ENCODE peak calls at places on chromosomes 16 and 17, in six cellular contexts. One of them, this sample, is unnamed.

GRCh38 chr16:8063151-8063550 is 527.2 kb downstream of the TMEM114 start:
- DNase-seq in A549: no peak
- DNase-seq in GM06990: no peak
- DNase-seq in fibroblast of gingiva: no peak
- DNase-seq in iris pigment epithelial cell: no peak
- DNase-seq in stimulated activated CD8-positive, alpha-beta memory T cell treated with anti-CD3 and anti-CD28 coated beads, Interleukin-4, amount 100 ng/mL, for 1 hour: no peak
- DNase-seq in this sample: no peak

GRCh38 chr17:50114849-50115357 is 15.1 kb downstream of the SAMD14 start:
- DNase-seq in A549: peak
- DNase-seq in GM06990: no peak
- DNase-seq in fibroblast of gingiva: peak
- DNase-seq in iris pigment epithelial cell: peak
- DNase-seq in stimulated activated CD8-positive, alpha-beta memory T cell treated with anti-CD3 and anti-CD28 coated beads, Interleukin-4, amount 100 ng/mL, for 1 hour: no peak
- DNase-seq in this sample: peak

GRCh38 chr17:51767287-51767686 is 391.2 kb downstream of the CA10 start:
- DNase-seq in A549: no peak
- DNase-seq in GM06990: no peak
- DNase-seq in fibroblast of gingiva: no peak
- DNase-seq in iris pigment epithelial cell: no peak
- DNase-seq in stimulated activated CD8-positive, alpha-beta memory T cell treated with anti-CD3 and anti-CD28 coated beads, Interleukin-4, amount 100 ng/mL, for 1 hour: no peak
- DNase-seq in this sample: no peak

GRCh38 chr16:79601092-79601977 is 798 bp upstream of the MAF start:
- DNase-seq in A549: peak
- DNase-seq in GM06990: peak
- DNase-seq in fibroblast of gingiva: no peak
- DNase-seq in iris pigment epithelial cell: peak
- DNase-seq in stimulated activated CD8-positive, alpha-beta memory T cell treated with anti-CD3 and anti-CD28 coated beads, Interleukin-4, amount 100 ng/mL, for 1 hour: no peak
- DNase-seq in this sample: peak

GRCh38 chr16:4870138-4870671 is 22.9 kb downstream of the UBN1 start:
- DNase-seq in A549: no peak
- DNase-seq in GM06990: no peak
- DNase-seq in fibroblast of gingiva: no peak
- DNase-seq in iris pigment epithelial cell: no peak
- DNase-seq in stimulated activated CD8-positive, alpha-beta memory T cell treated with anti-CD3 and anti-CD28 coated beads, Interleukin-4, amount 100 ng/mL, for 1 hour: no peak
- DNase-seq in this sample: no peak

GRCh38 chr17:81865733-81866439 is 5.3 kb downstream of the ARHGDIA start:
- DNase-seq in A549: no peak
- DNase-seq in GM06990: peak
- DNase-seq in fibroblast of gingiva: no peak
- DNase-seq in iris pigment epithelial cell: peak
- DNase-seq in stimulated activated CD8-positive, alpha-beta memory T cell treated with anti-CD3 and anti-CD28 coated beads, Interleukin-4, amount 100 ng/mL, for 1 hour: no peak
- DNase-seq in this sample: peak

GRCh38 chr16:26316683-26317464 is 625.1 kb downstream of the HS3ST4 start:
- DNase-seq in A549: no peak
- DNase-seq in GM06990: no peak
- DNase-seq in fibroblast of gingiva: no peak
- DNase-seq in iris pigment epithelial cell: no peak
- DNase-seq in stimulated activated CD8-positive, alpha-beta memory T cell treated with anti-CD3 and anti-CD28 coated beads, Interleukin-4, amount 100 ng/mL, for 1 hour: no peak
- DNase-seq in this sample: no peak

GRCh38 chr17:83160443-83161297 is 81.3 kb downstream of the METRNL start:
- DNase-seq in A549: no peak
- DNase-seq in GM06990: no peak
- DNase-seq in fibroblast of gingiva: no peak
- DNase-seq in iris pigment epithelial cell: no peak
- DNase-seq in stimulated activated CD8-positive, alpha-beta memory T cell treated with anti-CD3 and anti-CD28 coated beads, Interleukin-4, amount 100 ng/mL, for 1 hour: no peak
- DNase-seq in this sample: no peak

GRCh38 chr17:60969500-60970037 is 291.9 kb downstream of the BCAS3 start:
- DNase-seq in A549: no peak
- DNase-seq in GM06990: no peak
- DNase-seq in fibroblast of gingiva: no peak
- DNase-seq in iris pigment epithelial cell: no peak
- DNase-seq in stimulated activated CD8-positive, alpha-beta memory T cell treated with anti-CD3 and anti-CD28 coated beads, Interleukin-4, amount 100 ng/mL, for 1 hour: no peak
- DNase-seq in this sample: peak

GRCh38 chr16:83979456-83979855 is 11.4 kb downstream of the NECAB2 start:
- DNase-seq in A549: no peak
- DNase-seq in GM06990: no peak
- DNase-seq in fibroblast of gingiva: no peak
- DNase-seq in iris pigment epithelial cell: no peak
- DNase-seq in stimulated activated CD8-positive, alpha-beta memory T cell treated with anti-CD3 and anti-CD28 coated beads, Interleukin-4, amount 100 ng/mL, for 1 hour: no peak
- DNase-seq in this sample: no peak

GRCh38 chr16:51326131-51326856 is 175.2 kb upstream of the SALL1 start:
- DNase-seq in A549: peak
- DNase-seq in GM06990: no peak
- DNase-seq in fibroblast of gingiva: peak
- DNase-seq in iris pigment epithelial cell: peak
- DNase-seq in stimulated activated CD8-positive, alpha-beta memory T cell treated with anti-CD3 and anti-CD28 coated beads, Interleukin-4, amount 100 ng/mL, for 1 hour: no peak
- DNase-seq in this sample: peak

GRCh38 chr16:14321542-14321941 is 250.4 kb downstream of the MRTFB start:
- DNase-seq in A549: peak
- DNase-seq in GM06990: no peak
- DNase-seq in fibroblast of gingiva: no peak
- DNase-seq in iris pigment epithelial cell: no peak
- DNase-seq in stimulated activated CD8-positive, alpha-beta memory T cell treated with anti-CD3 and anti-CD28 coated beads, Interleukin-4, amount 100 ng/mL, for 1 hour: no peak
- DNase-seq in this sample: no peak

GRCh38 chr16:6663668-6664067 is 669.0 kb upstream of the RBFOX1 start:
- DNase-seq in A549: no peak
- DNase-seq in GM06990: no peak
- DNase-seq in fibroblast of gingiva: no peak
- DNase-seq in iris pigment epithelial cell: no peak
- DNase-seq in stimulated activated CD8-positive, alpha-beta memory T cell treated with anti-CD3 and anti-CD28 coated beads, Interleukin-4, amount 100 ng/mL, for 1 hour: no peak
- DNase-seq in this sample: no peak

GRCh38 chr17:45857977-45858708 is 13.5 kb downstream of the SPPL2C start:
- DNase-seq in A549: no peak
- DNase-seq in GM06990: no peak
- DNase-seq in fibroblast of gingiva: no peak
- DNase-seq in iris pigment epithelial cell: peak
- DNase-seq in stimulated activated CD8-positive, alpha-beta memory T cell treated with anti-CD3 and anti-CD28 coated beads, Interleukin-4, amount 100 ng/mL, for 1 hour: no peak
- DNase-seq in this sample: peak

GRCh38 chr16:159136-159849 is 6.5 kb upstream of the HBM start:
- DNase-seq in A549: no peak
- DNase-seq in GM06990: no peak
- DNase-seq in fibroblast of gingiva: no peak
- DNase-seq in iris pigment epithelial cell: no peak
- DNase-seq in stimulated activated CD8-positive, alpha-beta memory T cell treated with anti-CD3 and anti-CD28 coated beads, Interleukin-4, amount 100 ng/mL, for 1 hour: no peak
- DNase-seq in this sample: no peak

GRCh38 chr17:79444226-79444625 is 166.6 kb downstream of the RBFOX3 start:
- DNase-seq in A549: no peak
- DNase-seq in GM06990: no peak
- DNase-seq in fibroblast of gingiva: no peak
- DNase-seq in iris pigment epithelial cell: no peak
- DNase-seq in stimulated activated CD8-positive, alpha-beta memory T cell treated with anti-CD3 and anti-CD28 coated beads, Interleukin-4, amount 100 ng/mL, for 1 hour: no peak
- DNase-seq in this sample: no peak

GRCh38 chr17:63477471-63478440 is 895 bp downstream of the ACE start:
- DNase-seq in A549: no peak
- DNase-seq in GM06990: no peak
- DNase-seq in fibroblast of gingiva: no peak
- DNase-seq in iris pigment epithelial cell: no peak
- DNase-seq in stimulated activated CD8-positive, alpha-beta memory T cell treated with anti-CD3 and anti-CD28 coated beads, Interleukin-4, amount 100 ng/mL, for 1 hour: no peak
- DNase-seq in this sample: no peak

GRCh38 chr17:57751348-57751970 is 6.4 kb upstream of the CCDC182 start:
- DNase-seq in A549: no peak
- DNase-seq in GM06990: no peak
- DNase-seq in fibroblast of gingiva: no peak
- DNase-seq in iris pigment epithelial cell: peak
- DNase-seq in stimulated activated CD8-positive, alpha-beta memory T cell treated with anti-CD3 and anti-CD28 coated beads, Interleukin-4, amount 100 ng/mL, for 1 hour: no peak
- DNase-seq in this sample: no peak

GRCh38 chr17:68048996-68049395 is 13.5 kb downstream of the KPNA2 start:
- DNase-seq in A549: no peak
- DNase-seq in GM06990: no peak
- DNase-seq in fibroblast of gingiva: no peak
- DNase-seq in iris pigment epithelial cell: no peak
- DNase-seq in stimulated activated CD8-positive, alpha-beta memory T cell treated with anti-CD3 and anti-CD28 coated beads, Interleukin-4, amount 100 ng/mL, for 1 hour: no peak
- DNase-seq in this sample: no peak

GRCh38 chr17:49612721-49613120 is 37.0 kb downstream of the NXPH3 start:
- DNase-seq in A549: no peak
- DNase-seq in GM06990: no peak
- DNase-seq in fibroblast of gingiva: no peak
- DNase-seq in iris pigment epithelial cell: no peak
- DNase-seq in stimulated activated CD8-positive, alpha-beta memory T cell treated with anti-CD3 and anti-CD28 coated beads, Interleukin-4, amount 100 ng/mL, for 1 hour: no peak
- DNase-seq in this sample: no peak

GRCh38 chr17:44559288-44560249 is 2.3 kb downstream of the FZD2 start:
- DNase-seq in A549: no peak
- DNase-seq in GM06990: no peak
- DNase-seq in fibroblast of gingiva: no peak
- DNase-seq in iris pigment epithelial cell: no peak
- DNase-seq in stimulated activated CD8-positive, alpha-beta memory T cell treated with anti-CD3 and anti-CD28 coated beads, Interleukin-4, amount 100 ng/mL, for 1 hour: no peak
- DNase-seq in this sample: peak

This sample was measured in foreskin fibroblast.